ENCODE peak calls at places on chromosomes 3 and 15, in eight cellular contexts. D, R, N, S, E, X, I and T are unnamed samples.

GRCh38 chr3:10554746-10555145 is 49.4 kb upstream of the ATP2B2 start:
- DNase-seq in X (peak; percentile 33), I (no peak), D (no peak), E (no peak), R (no peak), N (no peak), S (no peak), T (no peak)

GRCh38 chr3:169420429-169420828 is 243.1 kb downstream of the MECOM start:
- DNase-seq in E (no peak), X (no peak), N (no peak), S (no peak), I (no peak), R (no peak), D (no peak), T (no peak)

GRCh38 chr15:88525418-88525817 is 21.1 kb downstream of the DET1 start:
- DNase-seq in X (no peak), D (no peak), R (no peak), N (no peak), I (no peak), E (no peak), S (no peak), T (no peak)

GRCh38 chr3:126137490-126138130 is 42.8 kb downstream of the ALDH1L1 start:
- DNase-seq in X (peak; percentile 21), S (no peak), E (no peak), D (no peak), R (no peak), N (no peak), I (peak; percentile 31), T (no peak)

GRCh38 chr3:104273046-104273649 is 1093.6 kb upstream of the ALCAM start:
- DNase-seq in X (no peak), S (no peak), D (no peak), R (no peak), N (no peak), E (no peak), I (no peak), T (no peak)

GRCh38 chr15:91055548-91056331 is 33.3 kb upstream of the VPS33B start:
- DNase-seq in D (peak; percentile 33), N (peak; percentile 90), X (peak; percentile 69), I (no peak), R (peak; percentile 83), E (peak; percentile 67), S (peak; percentile 11), T (peak; percentile 30)

GRCh38 chr3:139572847-139573672 is 33.5 kb upstream of the RBP1 start:
- DNase-seq in I (no peak), N (no peak), X (no peak), R (no peak), E (no peak), D (no peak), S (no peak), T (no peak)

GRCh38 chr3:32856355-32856889 is 38.6 kb downstream of the TRIM71 start:
- DNase-seq in R (no peak), X (no peak), N (no peak), I (no peak), S (no peak), E (no peak), D (no peak), T (no peak)

GRCh38 chr3:55327131-55327920 is 159.8 kb downstream of the WNT5A start:
- DNase-seq in N (no peak), E (no peak), R (no peak), X (no peak), S (peak; percentile 82), I (no peak), D (no peak), T (no peak)

GRCh38 chr3:46693038-46693896 is at the start of gene ALS2CL:
- DNase-seq in X (peak; percentile 90), I (peak; percentile 57), D (peak; percentile 56), E (no peak), R (peak; percentile 99), S (no peak), N (peak; percentile 34), T (peak; percentile 49)

GRCh38 chr3:53690521-53690920 is 155.7 kb downstream of the CHDH start:
- DNase-seq in S (no peak), E (no peak), N (no peak), D (no peak), I (no peak), X (no peak), R (no peak), T (no peak)

GRCh38 chr3:148794357-148794756 is 33.3 kb upstream of the CPB1 start:
- DNase-seq in S (no peak), I (no peak), N (no peak), E (no peak), D (no peak), R (no peak), X (no peak), T (no peak)

GRCh38 chr15:92839696-92840095 is 60.4 kb upstream of the CHD2 start:
- DNase-seq in N (no peak), X (no peak), S (no peak), D (no peak), R (no peak), I (no peak), E (no peak), T (no peak)

GRCh38 chr3:175187586-175187985 is 328.5 kb downstream of the NAALADL2 start:
- DNase-seq in I (no peak), R (no peak), S (no peak), N (no peak), X (no peak), E (no peak), D (no peak), T (no peak)

GRCh38 chr3:172224560-172225214 is 185.3 kb downstream of the FNDC3B start:
- DNase-seq in E (no peak), S (no peak), I (no peak), N (no peak), X (no peak), D (no peak), R (no peak), T (no peak)